ENCODE peak calls at places on chromosomes 12 and 14, in seven cellular contexts. W is AG04450; R is omental fat pad; Z is non-pigmented ciliary epithelial cell; O is A172; P is naive thymus-derived CD4-positive, alpha-beta T cell; T is PC-3. M is an unnamed sample.

GRCh38 chr14:39859314-39859713 is 427.1 kb upstream of the FBXO33 start:
- DNase-seq in W (no peak), R (no peak), Z (no peak), O (no peak), P (no peak), T (no peak), M (no peak)

GRCh38 chr14:61564623-61565091 is 130.7 kb upstream of the HIF1A start:
- DNase-seq in W (peak; percentile 85), R (peak; percentile 24), Z (peak; percentile 94), O (peak; percentile 96), P (no peak), T (peak; percentile 99), M (no peak)

GRCh38 chr14:97350894-97351713 is 553.9 kb downstream of the VRK1 start:
- DNase-seq in W (no peak), R (no peak), Z (no peak), O (no peak), P (peak; percentile 19), T (no peak), M (no peak)

GRCh38 chr12:83800022-83800421 is 1112.6 kb downstream of the SLC6A15 start:
- DNase-seq in W (no peak), R (no peak), Z (no peak), O (no peak), P (no peak), T (no peak), M (no peak)

GRCh38 chr12:103657331-103657730 is 70.3 kb downstream of the STAB2 start:
- DNase-seq in W (no peak), R (no peak), Z (no peak), O (peak; percentile 28), P (no peak), T (peak; percentile 49), M (no peak)

GRCh38 chr12:74889563-74890236 is 319.9 kb downstream of the KCNC2 start:
- DNase-seq in W (peak; percentile 15), R (no peak), Z (peak; percentile 24), O (peak; percentile 51), P (no peak), T (peak; percentile 86), M (no peak)

GRCh38 chr12:63927511-63927910 is 83.0 kb downstream of the SRGAP1 start:
- DNase-seq in W (no peak), R (no peak), Z (no peak), O (no peak), P (no peak), T (no peak), M (no peak)

GRCh38 chr12:115504241-115504941 is 773.1 kb downstream of the MED13L start:
- DNase-seq in W (no peak), R (no peak), Z (no peak), O (no peak), P (peak; percentile 13), T (no peak), M (no peak)

GRCh38 chr12:32947203-32947795 is 50.7 kb upstream of the PKP2 start:
- DNase-seq in W (no peak), R (no peak), Z (no peak), O (peak; percentile 54), P (no peak), T (peak; percentile 72), M (no peak)

GRCh38 chr14:51855234-51855633 is 5.2 kb upstream of the GNG2 start:
- DNase-seq in W (peak; percentile 26), R (no peak), Z (no peak), O (no peak), P (no peak), T (no peak), M (no peak)

GRCh38 chr12:111753144-111753881 is 13.4 kb upstream of the ALDH2 start:
- DNase-seq in W (peak; percentile 39), R (no peak), Z (no peak), O (peak; percentile 31), P (no peak), T (peak; percentile 48), M (peak; percentile 75)

GRCh38 chr14:68781161-68782021 is 11.5 kb downstream of the ZFP36L1 start:
- DNase-seq in W (no peak), R (no peak), Z (no peak), O (no peak), P (peak; percentile 70), T (no peak), M (no peak)

GRCh38 chr12:22525426-22525825 is 18.9 kb downstream of the C2CD5 start:
- DNase-seq in W (no peak), R (no peak), Z (no peak), O (no peak), P (no peak), T (peak; percentile 39), M (no peak)

GRCh38 chr14:72706485-72706884 is 187.4 kb downstream of the DPF3 start:
- DNase-seq in W (no peak), R (no peak), Z (no peak), O (no peak), P (no peak), T (no peak), M (no peak)

GRCh38 chr12:126389961-126390360 is 1324.7 kb downstream of the AACS start:
- DNase-seq in W (no peak), R (no peak), Z (no peak), O (no peak), P (no peak), T (no peak), M (no peak)

GRCh38 chr12:69405466-69405865 is 45.9 kb downstream of the YEATS4 start:
- DNase-seq in W (peak; percentile 80), R (peak; percentile 37), Z (peak; percentile 98), O (peak; percentile 97), P (no peak), T (peak; percentile 94), M (no peak)

GRCh38 chr14:54211562-54212308 is 185.1 kb upstream of the CDKN3 start:
- DNase-seq in W (no peak), R (no peak), Z (peak; percentile 67), O (peak; percentile 71), P (no peak), T (peak; percentile 99), M (no peak)

GRCh38 chr12:5185435-5186069 is 141.9 kb downstream of the KCNA5 start:
- DNase-seq in W (no peak), R (no peak), Z (no peak), O (no peak), P (no peak), T (no peak), M (no peak)

GRCh38 chr12:68327896-68328295 is 4.3 kb downstream of the MDM1 start:
- DNase-seq in W (no peak), R (no peak), Z (no peak), O (no peak), P (no peak), T (no peak), M (no peak)

GRCh38 chr12:112782921-112783320 is 8.6 kb upstream of the RPH3A start:
- DNase-seq in W (no peak), R (no peak), Z (no peak), O (no peak), P (no peak), T (no peak), M (no peak)

GRCh38 chr12:64418209-64418608 is 14.0 kb downstream of the XPOT start:
- DNase-seq in W (no peak), R (no peak), Z (no peak), O (no peak), P (no peak), T (no peak), M (no peak)

GRCh38 chr12:45987339-45987726 is 3.0 kb downstream of the SCAF11 start:
- DNase-seq in W (no peak), R (no peak), Z (no peak), O (no peak), P (no peak), T (no peak), M (no peak)

GRCh38 chr14:100664841-100665425 is 61.8 kb upstream of the DLK1 start:
- DNase-seq in W (peak; percentile 59), R (no peak), Z (no peak), O (no peak), P (no peak), T (no peak), M (no peak)

M was measured in lower lobe of right lung.